ENCODE peak calls at places on chromosomes 3 and 15, in five cellular contexts. C is AG20443, N is NCI-H1092 treated with DMSO at 0.1 percent for 48 hours, Y is occipital lobe, B is Daoy. J is an unnamed sample.
A peak's percentile ranks its signal among the peaks of the same experiment; 100 is the strongest.

GRCh38 chr3:149231876-149232275 is 10.2 kb upstream of the CP start:
- DNase-seq in C (no peak), Y (no peak), B (no peak), N (no peak), J (no peak)

GRCh38 chr15:71195242-71195641 is 80.0 kb downstream of the THSD4 start:
- DNase-seq in C (no peak), N (no peak), Y (no peak), B (peak; percentile 25), J (no peak)

GRCh38 chr3:169822091-169822490 is 9.4 kb upstream of the LRRC34 start:
- DNase-seq in Y (no peak), C (no peak), N (no peak), B (no peak), J (no peak)

GRCh38 chr3:112345681-112346080 is 12.7 kb downstream of the CD200 start:
- DNase-seq in C (no peak), B (no peak), N (no peak), Y (no peak), J (no peak)

GRCh38 chr3:127105587-127105986 is 87.3 kb upstream of the PRR23E start:
- DNase-seq in N (no peak), C (no peak), B (no peak), Y (no peak), J (no peak)

GRCh38 chr3:108489776-108490175 is 20.6 kb downstream of the MYH15 start:
- DNase-seq in Y (no peak), N (peak; percentile 69), C (peak; percentile 46), B (peak; percentile 40), J (peak; percentile 32)

GRCh38 chr3:119628390-119628789 is 30.7 kb downstream of the PLA1A start:
- DNase-seq in C (no peak), B (no peak), N (no peak), Y (no peak), J (no peak)

GRCh38 chr3:124034016-124034808 is 42.3 kb upstream of the ROPN1 start:
- DNase-seq in Y (peak; percentile 21), N (peak; percentile 19), C (peak; percentile 27), B (peak; percentile 43), J (peak; percentile 59)

GRCh38 chr15:26867199-26868007 is 541 bp downstream of the GABRA5 start:
- DNase-seq in C (peak; percentile 48), N (peak; percentile 21), B (peak; percentile 51), Y (no peak), J (peak; percentile 51)

GRCh38 chr3:195570344-195570743 is 13.4 kb downstream of the APOD start:
- DNase-seq in C (no peak), N (no peak), Y (no peak), B (no peak), J (no peak)

GRCh38 chr3:42505849-42506410 is 3.5 kb downstream of the VIPR1 start:
- DNase-seq in N (no peak), B (no peak), C (no peak), Y (no peak), J (no peak)

GRCh38 chr3:179113903-179114302 is 34.3 kb upstream of the PIK3CA start:
- DNase-seq in Y (no peak), B (no peak), N (no peak), C (no peak), J (no peak)

GRCh38 chr3:183577336-183577735 is 21.8 kb upstream of the KLHL6 start:
- DNase-seq in C (no peak), Y (no peak), N (no peak), B (no peak), J (no peak)

GRCh38 chr3:188890572-188891270 is 281.1 kb upstream of the TPRG1 start:
- DNase-seq in Y (no peak), N (no peak), C (no peak), B (peak; percentile 17), J (no peak)

GRCh38 chr3:19149388-19149787 is 1.1 kb downstream of the KCNH8 start:
- DNase-seq in N (no peak), Y (no peak), C (peak; percentile 26), B (no peak), J (peak; percentile 70)

GRCh38 chr15:22887157-22887951 is 48.9 kb downstream of the NIPA2 start:
- DNase-seq in Y (peak; percentile 39), N (no peak), C (peak; percentile 66), B (peak; percentile 56), J (no peak)

GRCh38 chr15:38530113-38530512 is 34.5 kb downstream of the RASGRP1 start:
- DNase-seq in Y (no peak), B (peak; percentile 5), N (no peak), C (no peak), J (no peak)

GRCh38 chr3:141465221-141465620 is 21.6 kb upstream of the RASA2 start:
- DNase-seq in N (no peak), Y (no peak), B (no peak), C (peak; percentile 29), J (no peak)

GRCh38 chr15:29451201-29451781 is 181.7 kb upstream of the NSMCE3 start:
- DNase-seq in B (peak; percentile 28), N (no peak), Y (no peak), C (no peak), J (peak; percentile 30)

GRCh38 chr3:123416173-123416572 is 32.7 kb downstream of the ADCY5 start:
- DNase-seq in B (no peak), C (no peak), Y (no peak), N (no peak), J (no peak)

GRCh38 chr3:25424238-25425013 is 3.6 kb upstream of the RARB start:
- DNase-seq in C (no peak), N (no peak), Y (no peak), B (no peak), J (no peak)

GRCh38 chr3:121064121-121064520 is 156.1 kb downstream of the STXBP5L start:
- DNase-seq in B (peak; percentile 5), Y (no peak), N (no peak), C (no peak), J (no peak)

GRCh38 chr3:58260261-58260731 is 22.7 kb downstream of the ABHD6 start:
- DNase-seq in Y (no peak), C (peak; percentile 89), N (no peak), B (peak; percentile 75), J (no peak)

GRCh38 chr3:193640728-193641127 is 47.7 kb downstream of the OPA1 start:
- DNase-seq in Y (no peak), C (peak; percentile 21), B (no peak), N (no peak), J (no peak)

GRCh38 chr15:41992151-41992802 is 19.9 kb upstream of the EHD4 start:
- DNase-seq in N (no peak), Y (no peak), C (no peak), B (no peak), J (no peak)

GRCh38 chr3:13380991-13381390 is 39.1 kb downstream of the NUP210 start:
- DNase-seq in N (no peak), B (no peak), Y (no peak), C (no peak), J (no peak)

GRCh38 chr15:99105516-99106341 is 849 bp downstream of the SYNM start:
- DNase-seq in N (peak; percentile 51), Y (peak; percentile 72), C (peak; percentile 64), B (peak; percentile 83), J (peak; percentile 75)

GRCh38 chr3:187292631-187293513 is 1.3 kb upstream of the MASP1 start:
- DNase-seq in Y (no peak), B (no peak), C (no peak), N (no peak), J (no peak)

GRCh38 chr15:87326274-87326673 is 930.3 kb downstream of the NTRK3 start:
- DNase-seq in Y (no peak), N (no peak), B (peak; percentile 1), C (no peak), J (no peak)

GRCh38 chr15:78727561-78727960 is 83.7 kb downstream of the ADAMTS7 start:
- DNase-seq in C (no peak), N (no peak), Y (no peak), B (peak; percentile 60), J (no peak)